ENCODE peak calls at places on chromosomes 6 and 20, in five cellular contexts. One of them, this sample, is unnamed.

GRCh38 chr20:35021063-35021462 is 65.4 kb downstream of the MYH7B start:
- DNase-seq in A673: no peak
- DNase-seq in heart right ventricle: no peak
- DNase-seq in ovary: no peak
- DNase-seq in psoas muscle: peak; percentile 86
- DNase-seq in this sample: no peak

GRCh38 chr20:62627901-62628612 is 14.2 kb upstream of the SLCO4A1 start:
- DNase-seq in ovary: no peak
- DNase-seq in heart right ventricle: no peak
- DNase-seq in psoas muscle: peak; percentile 56
- DNase-seq in A673: peak; percentile 66
- DNase-seq in this sample: no peak

GRCh38 chr6:12884983-12885382 is 168.4 kb downstream of the PHACTR1 start:
- DNase-seq in heart right ventricle: no peak
- DNase-seq in psoas muscle: no peak
- DNase-seq in ovary: no peak
- DNase-seq in A673: no peak
- DNase-seq in this sample: no peak

GRCh38 chr6:1766663-1767062 is 156.9 kb downstream of the FOXC1 start:
- DNase-seq in psoas muscle: peak; percentile 59
- DNase-seq in heart right ventricle: peak; percentile 67
- DNase-seq in ovary: peak; percentile 48
- DNase-seq in A673: no peak
- DNase-seq in this sample: no peak

GRCh38 chr6:159633196-159633595 is 59.8 kb downstream of the SOD2 start:
- DNase-seq in ovary: no peak
- DNase-seq in A673: peak; percentile 41
- DNase-seq in psoas muscle: no peak
- DNase-seq in heart right ventricle: no peak
- DNase-seq in this sample: no peak

GRCh38 chr6:106069478-106069877 is 16.7 kb upstream of the PRDM1 start:
- DNase-seq in A673: peak; percentile 53
- DNase-seq in heart right ventricle: peak; percentile 30
- DNase-seq in psoas muscle: no peak
- DNase-seq in ovary: no peak
- DNase-seq in this sample: no peak

GRCh38 chr6:722608-723007 is 29.7 kb upstream of the EXOC2 start:
- DNase-seq in psoas muscle: no peak
- DNase-seq in ovary: no peak
- DNase-seq in heart right ventricle: no peak
- DNase-seq in A673: no peak
- DNase-seq in this sample: no peak

GRCh38 chr6:159324599-159324998 is 155.4 kb downstream of the FNDC1 start:
- DNase-seq in psoas muscle: no peak
- DNase-seq in ovary: no peak
- DNase-seq in heart right ventricle: no peak
- DNase-seq in A673: no peak
- DNase-seq in this sample: no peak

GRCh38 chr6:148441454-148441911 is 98.8 kb downstream of the SASH1 start:
- DNase-seq in psoas muscle: no peak
- DNase-seq in ovary: no peak
- DNase-seq in A673: peak; percentile 83
- DNase-seq in heart right ventricle: no peak
- DNase-seq in this sample: no peak

GRCh38 chr20:22584630-22584921 is 204 bp upstream of the FOXA2 start:
- DNase-seq in A673: no peak
- DNase-seq in psoas muscle: no peak
- DNase-seq in heart right ventricle: no peak
- DNase-seq in ovary: no peak
- DNase-seq in this sample: no peak

GRCh38 chr20:10622657-10623418 is 51.0 kb downstream of the JAG1 start:
- DNase-seq in A673: no peak
- DNase-seq in psoas muscle: peak; percentile 74
- DNase-seq in heart right ventricle: peak; percentile 66
- DNase-seq in ovary: peak; percentile 52
- DNase-seq in this sample: no peak

GRCh38 chr20:10619427-10619826 is 54.4 kb downstream of the JAG1 start:
- DNase-seq in A673: peak; percentile 81
- DNase-seq in heart right ventricle: no peak
- DNase-seq in ovary: no peak
- DNase-seq in psoas muscle: no peak
- DNase-seq in this sample: no peak

GRCh38 chr20:10625641-10626040 is 48.2 kb downstream of the JAG1 start:
- DNase-seq in ovary: no peak
- DNase-seq in heart right ventricle: no peak
- DNase-seq in A673: no peak
- DNase-seq in psoas muscle: no peak
- DNase-seq in this sample: no peak

GRCh38 chr20:10618611-10619245 is 55.1 kb downstream of the JAG1 start:
- DNase-seq in ovary: no peak
- DNase-seq in psoas muscle: no peak
- DNase-seq in heart right ventricle: no peak
- DNase-seq in A673: no peak
- DNase-seq in this sample: no peak

GRCh38 chr20:10621159-10621558 is 52.6 kb downstream of the JAG1 start:
- DNase-seq in psoas muscle: no peak
- DNase-seq in ovary: no peak
- DNase-seq in heart right ventricle: no peak
- DNase-seq in A673: no peak
- DNase-seq in this sample: no peak
- H3K27ac ChIP-seq in psoas muscle: no peak overlapping the region
- H3K27ac ChIP-seq in ovary: no peak overlapping the region
- H3K27ac ChIP-seq in heart right ventricle: no peak overlapping the region
- H3K27ac ChIP-seq in A673: no peak overlapping the region
- H3K27ac ChIP-seq in this sample: no peak overlapping the region

GRCh38 chr6:38814761-38815160 is 99.7 kb downstream of the DNAH8 start:
- DNase-seq in ovary: no peak
- DNase-seq in psoas muscle: no peak
- DNase-seq in A673: no peak
- DNase-seq in heart right ventricle: no peak
- DNase-seq in this sample: no peak

GRCh38 chr6:38818691-38819090 is 103.6 kb downstream of the DNAH8 start:
- DNase-seq in heart right ventricle: no peak
- DNase-seq in ovary: no peak
- DNase-seq in psoas muscle: no peak
- DNase-seq in A673: no peak
- DNase-seq in this sample: no peak

GRCh38 chr6:38813451-38813850 is 98.3 kb downstream of the DNAH8 start:
- DNase-seq in heart right ventricle: no peak
- DNase-seq in A673: no peak
- DNase-seq in ovary: no peak
- DNase-seq in psoas muscle: no peak
- DNase-seq in this sample: no peak

GRCh38 chr6:38813026-38813425 is 97.9 kb downstream of the DNAH8 start:
- DNase-seq in psoas muscle: no peak
- DNase-seq in A673: no peak
- DNase-seq in heart right ventricle: no peak
- DNase-seq in ovary: no peak
- DNase-seq in this sample: no peak

GRCh38 chr6:38815250-38815649 is 100.1 kb downstream of the DNAH8 start:
- DNase-seq in ovary: no peak
- DNase-seq in psoas muscle: no peak
- DNase-seq in heart right ventricle: no peak
- DNase-seq in A673: no peak
- DNase-seq in this sample: no peak
- H3K4me1 ChIP-seq in ovary: no peaks in the 10 kb centered on the region
- H3K4me1 ChIP-seq in psoas muscle: no peaks in the 10 kb centered on the region
- H3K4me1 ChIP-seq in heart right ventricle: no peaks in the 10 kb centered on the region
- H3K4me1 ChIP-seq in A673: no peaks in the 10 kb centered on the region
- H3K4me1 ChIP-seq in this sample: no peaks in the 10 kb centered on the region

GRCh38 chr6:44634321-44634720 is 246.8 kb downstream of the CDC5L start:
- DNase-seq in ovary: no peak
- DNase-seq in heart right ventricle: no peak
- DNase-seq in A673: no peak
- DNase-seq in psoas muscle: no peak
- DNase-seq in this sample: no peak
- H3K27ac ChIP-seq in ovary: no peak overlapping the region
- H3K27ac ChIP-seq in heart right ventricle: no peak overlapping the region
- H3K27ac ChIP-seq in A673: no peak overlapping the region
- H3K27ac ChIP-seq in psoas muscle: no peak overlapping the region
- H3K27ac ChIP-seq in this sample: no peak overlapping the region

DNA sequence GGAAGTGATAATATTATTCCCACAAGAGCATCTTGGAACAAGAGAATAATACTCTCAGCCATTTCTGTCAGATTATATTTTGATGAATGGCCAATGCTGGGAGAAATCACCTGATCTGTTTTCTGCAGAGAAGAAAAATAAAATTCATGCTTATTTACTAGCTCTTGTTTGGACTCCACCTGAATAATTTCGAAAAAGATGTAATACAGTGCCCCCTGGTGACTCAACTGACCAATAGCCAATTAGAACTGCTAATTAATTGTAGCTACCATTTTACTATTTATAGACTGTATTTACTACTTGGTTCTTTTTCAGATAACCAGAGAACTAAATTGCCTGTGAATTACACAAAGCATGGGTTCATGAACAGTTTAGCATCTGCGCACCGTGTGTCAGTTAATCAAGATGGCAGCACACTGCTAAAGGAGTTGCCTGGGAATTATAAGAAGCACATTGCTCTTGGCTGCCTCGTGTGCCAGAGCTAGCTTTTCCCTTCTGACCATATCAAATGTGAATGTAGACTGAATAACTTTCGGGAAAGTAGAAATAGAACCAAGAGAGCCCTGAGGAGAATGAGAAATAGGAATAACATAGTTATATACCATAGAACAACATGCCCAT is 78.6 kb upstream of the TRDN start:
- DNase-seq in A673: no peak
- DNase-seq in ovary: no peak
- DNase-seq in heart right ventricle: peak; percentile 11
- DNase-seq in psoas muscle: no peak
- DNase-seq in this sample: no peak
- H3K4me1 ChIP-seq in A673: peaks cover 29% of the 10 kb centered on the region
- H3K4me1 ChIP-seq in ovary: no peaks in the 10 kb centered on the region
- H3K4me1 ChIP-seq in heart right ventricle: no peaks in the 10 kb centered on the region
- H3K4me1 ChIP-seq in psoas muscle: peaks cover 6% of the 10 kb centered on the region
- H3K4me1 ChIP-seq in this sample: no peaks in the 10 kb centered on the region

GRCh38 chr20:49646126-49646525 is 67.6 kb downstream of the B4GALT5 start:
- DNase-seq in psoas muscle: no peak
- DNase-seq in ovary: no peak
- DNase-seq in heart right ventricle: no peak
- DNase-seq in A673: no peak
- DNase-seq in this sample: no peak

GRCh38 chr20:49642808-49643207 is 70.9 kb downstream of the B4GALT5 start:
- DNase-seq in heart right ventricle: no peak
- DNase-seq in ovary: no peak
- DNase-seq in psoas muscle: no peak
- DNase-seq in A673: no peak
- DNase-seq in this sample: no peak

GRCh38 chr20:49644980-49645565 is 68.6 kb downstream of the B4GALT5 start:
- DNase-seq in ovary: no peak
- DNase-seq in psoas muscle: no peak
- DNase-seq in A673: no peak
- DNase-seq in heart right ventricle: no peak
- DNase-seq in this sample: no peak

GRCh38 chr20:49646528-49646927 is 67.2 kb downstream of the B4GALT5 start:
- DNase-seq in heart right ventricle: no peak
- DNase-seq in A673: no peak
- DNase-seq in psoas muscle: no peak
- DNase-seq in ovary: no peak
- DNase-seq in this sample: no peak

DNA sequence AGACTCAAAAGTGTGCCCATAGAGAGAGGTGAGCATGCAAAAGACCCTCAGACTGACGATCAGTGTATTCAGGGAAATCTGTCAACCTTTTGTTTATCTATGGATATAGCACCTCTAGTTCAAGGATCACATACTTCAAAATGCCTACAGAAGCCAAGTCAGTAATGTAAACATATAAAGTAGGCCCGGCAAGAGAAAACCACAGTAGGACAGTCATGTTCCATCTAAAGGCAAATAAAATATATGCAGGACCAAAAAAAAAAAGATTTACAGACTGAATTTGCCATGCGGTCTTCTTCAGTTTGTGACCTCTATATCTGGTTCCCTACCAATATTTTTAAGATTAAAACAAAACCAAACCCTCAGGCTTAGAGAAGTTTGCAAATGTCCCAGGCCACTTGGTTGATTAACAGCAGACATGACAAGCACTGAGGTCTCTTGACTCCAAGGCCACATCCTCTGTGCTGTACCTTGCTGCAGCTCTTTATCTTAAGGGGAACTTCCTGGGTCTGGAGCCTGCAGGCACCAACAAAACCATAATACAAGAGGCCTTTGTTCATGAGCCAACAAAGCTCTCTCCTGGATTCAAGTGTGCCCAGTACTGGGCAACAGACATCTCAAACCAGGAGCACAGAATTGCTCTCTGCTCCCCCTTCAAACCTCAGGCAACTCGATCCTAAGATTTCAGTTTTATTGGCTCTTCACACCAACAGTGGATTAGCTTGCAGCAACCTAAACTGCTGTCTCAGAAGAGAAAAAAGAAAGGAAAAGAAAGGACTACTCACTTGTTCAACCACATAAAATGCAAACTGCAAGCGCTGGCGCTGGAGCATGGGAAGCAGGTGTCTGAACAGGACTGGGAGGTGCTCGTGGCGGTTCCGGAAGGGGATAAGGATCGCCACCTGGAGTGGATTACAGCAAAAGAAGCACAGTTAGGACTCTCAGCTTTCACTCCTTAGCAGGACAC is 71.7 kb downstream of the B4GALT5 start:
- DNase-seq in ovary: no peak
- DNase-seq in psoas muscle: no peak
- DNase-seq in A673: no peak
- DNase-seq in heart right ventricle: no peak
- DNase-seq in this sample: no peak
- H3K27ac ChIP-seq in ovary: no peak overlapping the region
- H3K27ac ChIP-seq in psoas muscle: peak overlapping the region; percentile 48
- H3K27ac ChIP-seq in A673: no peak overlapping the region
- H3K27ac ChIP-seq in heart right ventricle: no peak overlapping the region
- H3K27ac ChIP-seq in this sample: no peak overlapping the region